ENCODE peak calls at places on chromosomes 6 and 20, in ten cellular contexts. N, S, A, U, R, Y, E, Q, Z and L are unnamed samples.
A peak's percentile ranks its signal among the peaks of the same experiment; 100 is the strongest.

GRCh38 chr6:37319856-37320255 is 33.9 kb upstream of the RNF8 start:
- DNase-seq in U (no peak), A (no peak), R (no peak), N (no peak), Q (no peak), Z (no peak), E (no peak), S (no peak), Y (no peak), L (no peak)

GRCh38 chr20:43849496-43850197 is 65.0 kb upstream of the TOX2 start:
- DNase-seq in U (peak; percentile 90), Z (no peak), R (no peak), N (peak; percentile 33), Q (no peak), Y (peak; percentile 9), E (no peak), S (no peak), A (peak; percentile 62), L (no peak)

GRCh38 chr20:54017846-54018245 is 52.5 kb downstream of the BCAS1 start:
- DNase-seq in R (no peak), Z (no peak), E (no peak), N (no peak), Y (no peak), A (no peak), U (no peak), S (no peak), Q (no peak), L (peak; percentile 7)

GRCh38 chr20:2010533-2010932 is 16.7 kb upstream of the PDYN start:
- DNase-seq in A (no peak), N (no peak), U (no peak), S (no peak), Q (no peak), R (no peak), Z (no peak), E (no peak), Y (no peak), L (no peak)

GRCh38 chr6:63802606-63803206 is 167.1 kb downstream of the PHF3 start:
- DNase-seq in Z (peak; percentile 7), U (peak; percentile 42), Q (no peak), R (no peak), S (no peak), E (no peak), A (peak; percentile 29), Y (no peak), N (no peak), L (no peak)

GRCh38 chr6:12170351-12171079 is 119.6 kb upstream of the EDN1 start:
- DNase-seq in Z (no peak), A (no peak), N (no peak), S (no peak), E (no peak), Q (no peak), U (no peak), R (no peak), Y (no peak), L (no peak)

GRCh38 chr6:160261120-160261450 is 2.5 kb upstream of the SLC22A2 start:
- DNase-seq in S (no peak), Y (no peak), N (no peak), E (no peak), R (no peak), U (no peak), Z (no peak), A (no peak), Q (no peak), L (no peak)

GRCh38 chr6:168284187-168284586 is 35.4 kb downstream of the DACT2 start:
- DNase-seq in Z (no peak), Q (peak; percentile 23), S (no peak), R (no peak), Y (no peak), E (no peak), A (no peak), U (no peak), N (no peak), L (no peak)

GRCh38 chr20:3307078-3307477 is 68.1 kb upstream of the SLC4A11 start:
- DNase-seq in Q (no peak), A (no peak), Z (no peak), U (no peak), S (no peak), R (no peak), Y (no peak), N (no peak), E (no peak), L (no peak)

GRCh38 chr6:26133730-26134129 is 46.5 kb downstream of the HFE start:
- DNase-seq in U (no peak), Z (no peak), Y (no peak), Q (no peak), R (no peak), N (no peak), S (no peak), E (no peak), A (no peak), L (no peak)

GRCh38 chr20:35635652-35636051 is 20.0 kb downstream of the SPAG4 start:
- DNase-seq in Z (no peak), Q (no peak), Y (no peak), S (no peak), A (no peak), U (no peak), R (no peak), E (no peak), N (no peak), L (no peak)

GRCh38 chr20:20955837-20956236 is 150.3 kb downstream of the LINC00237 start:
- DNase-seq in U (no peak), A (no peak), Y (no peak), S (no peak), E (no peak), Z (no peak), R (no peak), N (no peak), Q (no peak), L (no peak)

GRCh38 chr6:31897612-31898199 is at the start of gene EHMT2:
- DNase-seq in U (peak; percentile 82), Z (peak; percentile 85), S (peak; percentile 85), Q (peak; percentile 95), N (peak; percentile 90), A (peak; percentile 76), R (peak; percentile 86), Y (peak; percentile 87), E (peak; percentile 83), L (peak; percentile 90)

GRCh38 chr20:40980106-40980827 is 48.4 kb upstream of the TOP1 start:
- DNase-seq in E (no peak), A (no peak), Q (no peak), N (peak; percentile 41), R (no peak), Y (no peak), Z (no peak), S (no peak), U (no peak), L (no peak)

GRCh38 chr6:75429304-75429703 is 64.3 kb downstream of the FILIP1 start:
- DNase-seq in E (no peak), R (no peak), A (no peak), Y (no peak), Z (no peak), U (no peak), S (no peak), Q (no peak), N (no peak), L (no peak)

GRCh38 chr6:56902551-56903464 is 52.1 kb upstream of the BEND6 start:
- DNase-seq in A (no peak), S (no peak), Z (no peak), Y (no peak), E (no peak), N (no peak), R (no peak), Q (no peak), U (peak; percentile 86), L (no peak)

GRCh38 chr20:51767018-51767866 is 948 bp downstream of the ATP9A start:
- DNase-seq in R (peak; percentile 95), Z (peak; percentile 12), N (peak; percentile 79), Y (peak; percentile 41), E (peak; percentile 67), Q (peak; percentile 95), U (no peak), A (peak; percentile 87), S (peak; percentile 41), L (no peak)

GRCh38 chr6:30687659-30688431 is 1.4 kb upstream of the PPP1R18 start:
- DNase-seq in Q (peak; percentile 83), E (no peak), U (peak; percentile 61), Z (no peak), A (no peak), N (no peak), Y (no peak), S (no peak), R (peak; percentile 53), L (no peak)

GRCh38 chr20:44069203-44069931 is 117.6 kb downstream of the JPH2 start:
- DNase-seq in S (peak; percentile 40), Z (peak; percentile 86), A (no peak), R (no peak), N (peak; percentile 84), Y (peak; percentile 55), E (no peak), U (no peak), Q (peak; percentile 48), L (no peak)

GRCh38 chr6:21502682-21503081 is 90.9 kb upstream of the SOX4 start:
- DNase-seq in N (no peak), E (no peak), A (no peak), Y (no peak), Z (no peak), U (no peak), S (no peak), Q (no peak), R (no peak), L (no peak)

GRCh38 chr6:40924832-40925231 is 114.2 kb downstream of the UNC5CL start:
- DNase-seq in A (no peak), R (no peak), S (no peak), U (no peak), Y (no peak), E (no peak), Z (no peak), N (no peak), Q (no peak), L (no peak)

GRCh38 chr20:20665200-20665599 is 47.2 kb downstream of the RALGAPA2 start:
- DNase-seq in A (no peak), S (no peak), Z (no peak), E (no peak), Q (no peak), U (no peak), R (no peak), Y (no peak), N (no peak), L (no peak)

GRCh38 chr6:165403006-165403405 is 93.6 kb upstream of the C6orf118 start:
- DNase-seq in N (no peak), Q (no peak), Z (no peak), Y (no peak), S (no peak), A (no peak), U (no peak), R (no peak), E (no peak), L (no peak)

GRCh38 chr20:50655325-50655880 is 35.9 kb downstream of the RIPOR3 start:
- DNase-seq in Z (peak; percentile 47), U (peak; percentile 69), N (no peak), A (no peak), Y (no peak), E (no peak), S (no peak), Q (no peak), R (no peak), L (no peak)

GRCh38 chr20:54431545-54431944 is 43.8 kb upstream of the DOK5 start:
- DNase-seq in U (no peak), E (no peak), S (no peak), N (no peak), Q (no peak), Y (no peak), A (no peak), Z (no peak), R (no peak), L (no peak)

GRCh38 chr6:15153191-15153590 is 92.7 kb upstream of the JARID2 start:
- DNase-seq in S (no peak), Q (no peak), A (no peak), N (no peak), Z (no peak), E (no peak), U (no peak), R (no peak), Y (no peak), L (no peak)

GRCh38 chr6:114167583-114168576 is 174.9 kb downstream of the HS3ST5 start:
- DNase-seq in N (no peak), S (no peak), U (no peak), A (no peak), Z (no peak), R (no peak), Q (no peak), E (no peak), Y (no peak), L (no peak)

GRCh38 chr6:32852018-32852843 is 1.3 kb downstream of the TAP1 start:
- DNase-seq in U (no peak), A (no peak), E (no peak), N (peak; percentile 51), R (no peak), Q (peak; percentile 84), Y (peak; percentile 51), S (peak; percentile 41), Z (no peak), L (no peak)